ENCODE peak calls at places on chromosomes 1 and 21, in seven cellular contexts. D is heart right ventricle; G is psoas muscle; U is aorta; R is effector memory CD4-positive, alpha-beta T cell; S is ascending aorta; A is sigmoid colon. K is an unnamed sample.

GRCh38 chr21:38346286-38346685 is 89.5 kb downstream of the KCNJ15 start:
- DNase-seq in D (no peak), G (no peak), U (no peak), R (no peak), S (peak; percentile 52), A (no peak), K (no peak)

GRCh38 chr21:18716578-18717138 is 313.1 kb upstream of the TMPRSS15 start:
- DNase-seq in D (no peak), G (no peak), U (no peak), R (no peak), S (no peak), A (no peak), K (no peak)

GRCh38 chr1:51567653-51568052 is 48.6 kb upstream of the EPS15 start:
- DNase-seq in D (no peak), G (no peak), U (no peak), R (no peak), S (no peak), A (no peak), K (no peak)

GRCh38 chr21:21003701-21004100 is 5.5 kb downstream of the NCAM2 start:
- DNase-seq in D (no peak), G (no peak), U (no peak), R (no peak), S (no peak), A (no peak), K (no peak)

GRCh38 chr1:16172964-16173446 is 17.1 kb upstream of the EPHA2 start:
- DNase-seq in D (no peak), G (no peak), U (no peak), R (no peak), S (no peak), A (no peak), K (peak; percentile 74)

GRCh38 chr1:180527270-180527669 is 24.9 kb upstream of the ACBD6 start:
- DNase-seq in D (no peak), G (no peak), U (no peak), R (no peak), S (no peak), A (no peak), K (no peak)

GRCh38 chr1:244773513-244773912 is 61.9 kb upstream of the COX20 start:
- DNase-seq in D (no peak), G (no peak), U (no peak), R (no peak), S (no peak), A (no peak), K (no peak)

GRCh38 chr1:112247036-112247597 is 148.9 kb upstream of the CTTNBP2NL start:
- DNase-seq in D (no peak), G (no peak), U (no peak), R (no peak), S (no peak), A (no peak), K (no peak)

GRCh38 chr1:53371851-53372250 is 44.0 kb upstream of the LRP8 start:
- DNase-seq in D (no peak), G (no peak), U (peak; percentile 36), R (no peak), S (no peak), A (no peak), K (no peak)

GRCh38 chr1:155961937-155962336 is 16.4 kb downstream of the ARHGEF2 start:
- DNase-seq in D (peak; percentile 66), G (peak; percentile 83), U (peak; percentile 95), R (peak; percentile 17), S (peak; percentile 95), A (no peak), K (peak; percentile 84)

GRCh38 chr1:226950875-226951274 is 10.8 kb downstream of the COQ8A start:
- DNase-seq in D (no peak), G (no peak), U (no peak), R (no peak), S (no peak), A (no peak), K (peak; percentile 40)

GRCh38 chr21:38306833-38307232 is 50.0 kb downstream of the KCNJ15 start:
- DNase-seq in D (no peak), G (no peak), U (no peak), R (no peak), S (no peak), A (no peak), K (no peak)

GRCh38 chr1:234592240-234592639 is 17.7 kb downstream of the IRF2BP2 start:
- DNase-seq in D (no peak), G (no peak), U (no peak), R (no peak), S (no peak), A (no peak), K (no peak)

GRCh38 chr1:25694591-25695007 is 78.0 kb downstream of the MAN1C1 start:
- DNase-seq in D (no peak), G (no peak), U (no peak), R (no peak), S (no peak), A (peak; percentile 82), K (no peak)

GRCh38 chr1:25695991-25696330 is 79.4 kb downstream of the MAN1C1 start:
- DNase-seq in D (no peak), G (no peak), U (no peak), R (no peak), S (peak; percentile 79), A (peak; percentile 71), K (peak; percentile 74)

GRCh38 chr1:25695066-25695990 is 78.7 kb downstream of the MAN1C1 start:
- DNase-seq in D (peak; percentile 82), G (peak; percentile 90), U (peak; percentile 92), R (no peak), S (peak; percentile 94), A (peak; percentile 94), K (peak; percentile 94)

GRCh38 chr1:25692560-25692959 is 76.0 kb downstream of the MAN1C1 start:
- DNase-seq in D (no peak), G (no peak), U (peak; percentile 43), R (no peak), S (no peak), A (no peak), K (no peak)

DNA sequence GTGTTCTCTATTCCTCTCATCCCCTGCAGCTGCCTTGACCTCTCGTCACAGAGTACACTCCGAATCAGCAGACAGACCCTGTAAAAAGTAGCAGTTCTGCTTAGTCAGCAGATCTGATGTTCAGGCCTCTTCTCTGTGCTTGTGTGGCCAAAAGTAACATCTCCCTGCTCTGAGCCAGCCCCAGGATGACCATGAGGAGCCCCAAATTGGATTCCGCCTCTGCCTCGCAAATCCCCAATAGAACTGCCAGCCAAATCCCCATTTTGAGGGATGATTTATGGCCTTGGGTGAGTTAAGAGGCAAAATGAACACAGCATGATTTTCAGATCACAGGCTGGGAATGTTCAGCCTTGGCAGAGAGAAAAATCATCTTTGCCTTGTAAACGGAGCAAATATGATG is 77.6 kb downstream of the MAN1C1 start:
- DNase-seq in D (no peak), G (no peak), U (no peak), R (no peak), S (peak; percentile 74), A (peak; percentile 90), K (no peak)
- H3K4me3 ChIP-seq in D (no peak overlapping the region), G (no peak overlapping the region), U (no peak overlapping the region), R (no peak overlapping the region), S (no peak overlapping the region), A (no peak overlapping the region), K (no peak overlapping the region)

DNA sequence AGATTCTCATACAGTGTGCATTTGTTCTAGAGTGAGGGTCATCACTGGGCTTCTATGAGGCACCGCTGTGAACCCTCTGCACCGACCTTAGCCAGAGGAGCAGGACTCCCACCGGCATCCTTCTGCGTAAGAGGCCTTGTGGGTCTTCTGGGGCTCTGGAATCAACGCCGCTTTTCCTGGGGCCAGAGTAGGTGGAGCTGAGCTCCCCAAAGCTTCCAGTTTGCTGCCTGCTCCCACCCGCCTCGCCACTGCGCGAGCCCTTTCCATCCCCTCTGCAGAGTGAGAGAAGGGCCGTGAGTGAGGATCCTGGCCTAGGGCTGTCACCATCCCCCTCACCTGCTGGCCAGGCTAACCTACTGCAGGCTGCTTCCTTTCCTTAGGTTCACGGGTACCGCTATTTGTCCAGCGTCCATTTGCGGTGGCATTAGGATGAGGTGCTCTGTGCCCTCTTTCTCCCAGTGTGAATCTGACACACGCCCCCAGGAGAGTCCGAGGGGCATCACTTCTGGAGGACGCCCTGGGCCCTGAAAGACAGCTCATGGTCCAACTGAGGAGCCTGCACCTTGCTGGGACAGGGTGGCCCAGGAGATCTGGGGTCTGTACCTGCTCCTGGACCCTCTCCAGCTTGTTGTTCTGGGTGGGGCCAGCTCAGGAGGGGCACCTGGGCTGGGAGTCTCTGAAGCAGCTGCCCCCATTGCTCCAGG is 36.2 kb downstream of the UMODL1 start:
- DNase-seq in D (no peak), G (no peak), U (no peak), R (no peak), S (no peak), A (no peak), K (no peak)
- H3K27me3 ChIP-seq in D (peaks cover 25% of the 10 kb centered on the region), G (peaks cover 8% of the 10 kb centered on the region), U (no peaks in the 10 kb centered on the region), R (no peaks in the 10 kb centered on the region), S (no peaks in the 10 kb centered on the region), A (no peaks in the 10 kb centered on the region), K (no peaks in the 10 kb centered on the region)

GRCh38 chr1:64848812-64849211 is 103.9 kb downstream of the RAVER2 start:
- DNase-seq in D (no peak), G (no peak), U (no peak), R (no peak), S (no peak), A (no peak), K (no peak)

GRCh38 chr1:64849942-64850341 is 105.1 kb downstream of the RAVER2 start:
- DNase-seq in D (no peak), G (no peak), U (no peak), R (no peak), S (no peak), A (no peak), K (no peak)

GRCh38 chr1:64846573-64847430 is 101.9 kb downstream of the RAVER2 start:
- DNase-seq in D (no peak), G (no peak), U (peak; percentile 61), R (no peak), S (no peak), A (no peak), K (peak; percentile 9)

GRCh38 chr1:64847666-64848065 is 102.8 kb downstream of the RAVER2 start:
- DNase-seq in D (no peak), G (no peak), U (no peak), R (no peak), S (no peak), A (no peak), K (peak; percentile 42)

GRCh38 chr1:64848136-64848535 is 103.3 kb downstream of the RAVER2 start:
- DNase-seq in D (no peak), G (no peak), U (no peak), R (no peak), S (no peak), A (no peak), K (no peak)
- H3K36me3 ChIP-seq in D (no peaks in the 10 kb centered on the region), G (peaks cover 98% of the 10 kb centered on the region), U (peaks cover 4% of the 10 kb centered on the region), R (peaks cover 99% of the 10 kb centered on the region), S (peaks cover 45% of the 10 kb centered on the region), A (peaks cover 21% of the 10 kb centered on the region), K (peaks cover 83% of the 10 kb centered on the region)

GRCh38 chr21:31556662-31557061 is 102.8 kb upstream of the SOD1 start:
- DNase-seq in D (no peak), G (no peak), U (no peak), R (no peak), S (no peak), A (no peak), K (no peak)

GRCh38 chr21:31555741-31556191 is 103.7 kb upstream of the SOD1 start:
- DNase-seq in D (no peak), G (no peak), U (peak; percentile 20), R (no peak), S (no peak), A (no peak), K (no peak)

GRCh38 chr21:31557956-31558838 is 101.3 kb upstream of the SOD1 start:
- DNase-seq in D (no peak), G (no peak), U (peak; percentile 73), R (no peak), S (no peak), A (no peak), K (no peak)

GRCh38 chr21:31558839-31559367 is 100.6 kb upstream of the SOD1 start:
- DNase-seq in D (peak; percentile 86), G (peak; percentile 87), U (peak; percentile 91), R (peak; percentile 54), S (peak; percentile 83), A (peak; percentile 86), K (peak; percentile 89)

GRCh38 chr21:31557421-31557955 is 102.0 kb upstream of the SOD1 start:
- DNase-seq in D (no peak), G (no peak), U (peak; percentile 72), R (no peak), S (no peak), A (no peak), K (no peak)
- H3K4me3 ChIP-seq in D (no peak overlapping the region), G (peak overlapping the region; percentile 69), U (no peak overlapping the region), R (peak overlapping the region; percentile 68), S (peak overlapping the region; percentile 50), A (peak overlapping the region; percentile 59), K (peak overlapping the region; percentile 61)